ENCODE peak calls at places on chromosomes 5 and 9, in seven cellular contexts. R, Q, X, D, P, G and T are unnamed samples. For H3K4me1, the result is how much of the 10 kb centered on the place peaks cover.

GRCh38 chr9:87290241-87290700 is 207.4 kb upstream of the DAPK1 start:
- DNase-seq in R (no peak), Q (no peak), X (no peak), D (no peak), P (no peak), G (no peak), T (no peak)

GRCh38 chr9:129679537-129679936 is 14.1 kb downstream of the PRRX2 start:
- DNase-seq in R (no peak), Q (no peak), X (no peak), D (no peak), P (no peak), G (no peak), T (no peak)

GRCh38 chr9:110591526-110591925 is 12.0 kb upstream of the SVEP1 start:
- DNase-seq in R (no peak), Q (no peak), X (no peak), D (no peak), P (no peak), G (no peak), T (no peak)

GRCh38 chr5:164688437-164688836 is 1183.0 kb downstream of the MAT2B start:
- DNase-seq in R (no peak), Q (no peak), X (no peak), D (no peak), P (no peak), G (no peak), T (no peak)

GRCh38 chr5:147617191-147617606 is 107.3 kb upstream of the DPYSL3 start:
- DNase-seq in R (no peak), Q (no peak), X (no peak), D (no peak), P (no peak), G (no peak), T (no peak)

GRCh38 chr9:104858846-104859245 is 69.1 kb downstream of the ABCA1 start:
- DNase-seq in R (no peak), Q (no peak), X (no peak), D (no peak), P (no peak), G (no peak), T (no peak)

GRCh38 chr9:131545003-131545785 is at the start of gene PRRT1B:
- DNase-seq in R (peak), Q (peak), X (no peak), D (no peak), P (no peak), G (no peak), T (no peak)

GRCh38 chr9:127733609-127734008 is 1.5 kb downstream of the TOR2A start:
- DNase-seq in R (no peak), Q (no peak), X (no peak), D (no peak), P (no peak), G (no peak), T (no peak)

GRCh38 chr5:131466171-131466766 is 168.8 kb downstream of the RAPGEF6 start:
- DNase-seq in R (no peak), Q (no peak), X (no peak), D (no peak), P (no peak), G (no peak), T (no peak)

GRCh38 chr9:110089681-110090370 is 118.1 kb downstream of the C9orf152 start:
- DNase-seq in R (no peak), Q (peak), X (no peak), D (no peak), P (no peak), G (no peak), T (no peak)

GRCh38 chr5:171927345-171927941 is 79.0 kb downstream of the FBXW11 start:
- DNase-seq in R (no peak), Q (no peak), X (no peak), D (no peak), P (peak), G (no peak), T (no peak)

GRCh38 chr5:81068063-81068462 is 107.9 kb downstream of the RASGRF2 start:
- DNase-seq in R (no peak), Q (no peak), X (no peak), D (no peak), P (no peak), G (no peak), T (peak)

GRCh38 chr5:132916086-132916485 is 42.6 kb downstream of the LEAP2 start:
- DNase-seq in R (no peak), Q (no peak), X (no peak), D (no peak), P (no peak), G (no peak), T (no peak)

GRCh38 chr9:34047864-34048729 is 590 bp downstream of the UBAP2 start:
- DNase-seq in R (peak), Q (peak), X (peak), D (no peak), P (peak), G (no peak), T (no peak)

GRCh38 chr9:4810565-4810964 is 17.8 kb downstream of the RCL1 start:
- DNase-seq in R (no peak), Q (no peak), X (no peak), D (no peak), P (no peak), G (no peak), T (no peak)

GRCh38 chr5:58019614-58020013 is 440.3 kb downstream of the PLK2 start:
- DNase-seq in R (no peak), Q (no peak), X (no peak), D (peak), P (peak), G (peak), T (peak)

GRCh38 chr5:95779611-95780010 is 42.9 kb downstream of the GLRX start:
- DNase-seq in R (no peak), Q (no peak), X (no peak), D (no peak), P (no peak), G (no peak), T (no peak)

GRCh38 chr5:68478306-68479091 is 262.9 kb downstream of the PIK3R1 start:
- DNase-seq in R (no peak), Q (no peak), X (no peak), D (peak), P (no peak), G (no peak), T (no peak)

GRCh38 chr5:175246242-175246891 is 197.6 kb downstream of the DRD1 start:
- DNase-seq in R (no peak), Q (no peak), X (no peak), D (no peak), P (peak), G (peak), T (no peak)

DNA sequence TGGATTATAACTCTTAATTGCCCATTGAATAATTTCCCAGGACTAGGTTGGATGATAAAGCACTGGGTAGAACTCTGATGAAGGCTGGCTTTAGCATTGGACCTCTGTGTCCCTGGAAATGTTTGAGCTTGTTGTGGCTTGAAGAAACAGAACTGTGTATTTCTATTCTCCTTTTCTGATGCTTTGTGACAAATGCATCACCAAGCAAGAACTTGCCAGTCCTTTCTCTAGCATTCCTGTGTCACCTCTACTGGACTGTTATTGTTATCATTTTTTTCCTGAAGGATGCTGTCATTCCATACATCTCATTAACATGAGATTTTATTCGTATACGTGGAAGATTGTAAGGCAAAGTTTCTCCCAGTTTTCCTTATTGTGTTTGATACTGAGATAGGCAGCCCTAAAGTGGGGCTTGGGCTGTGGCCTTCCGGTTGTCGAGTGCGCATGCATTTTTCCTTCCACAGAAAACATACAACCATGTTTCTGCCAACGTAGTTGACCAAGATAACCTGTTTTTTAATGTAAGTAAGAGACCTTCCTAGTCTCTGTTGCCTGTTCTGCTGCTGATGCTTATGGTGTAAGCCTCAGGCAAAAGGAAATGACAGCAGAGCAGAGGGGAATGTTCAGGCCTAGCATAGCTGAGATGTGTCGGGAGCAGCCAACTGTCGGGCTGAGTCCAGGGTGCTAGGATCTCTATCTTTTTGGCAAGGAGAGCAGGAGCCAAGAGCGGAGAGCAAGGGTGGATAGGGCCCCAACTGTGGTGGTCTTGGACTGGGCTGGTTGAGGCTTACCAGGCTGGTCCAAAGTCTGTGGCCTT is 2.3 kb downstream of the NTRK2 start:
- DNase-seq in R (no peak), Q (no peak), X (no peak), D (no peak), P (no peak), G (no peak), T (no peak)
- H3K4me1 ChIP-seq in R (under half), Q (under half), X (under half), D (under half), P (under half), G (under half), T (under half)

DNA sequence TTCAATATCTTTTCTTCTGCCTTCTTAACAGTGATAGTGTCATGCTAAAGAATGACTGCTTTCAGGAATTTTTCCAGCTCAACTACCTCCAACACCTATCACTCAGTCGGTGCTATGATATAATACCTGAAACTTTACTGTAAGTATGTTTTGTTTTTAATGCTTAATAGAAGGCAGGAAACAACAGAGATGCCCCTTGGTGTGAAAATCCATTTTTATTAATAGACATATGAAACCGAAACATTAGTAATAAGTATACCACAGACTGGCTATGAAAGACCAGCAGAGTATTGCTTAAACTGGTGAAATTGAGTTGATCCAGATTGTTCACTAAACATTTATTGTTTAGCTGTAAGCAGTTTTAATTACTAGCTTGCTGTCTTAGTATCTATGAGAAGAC is 25.2 kb downstream of the SKP2 start:
- DNase-seq in R (no peak), Q (no peak), X (no peak), D (no peak), P (no peak), G (no peak), T (no peak)
- H3K4me1 ChIP-seq in R (under half), Q (under half), X (under half), D (under half), P (under half), G (under half), T (under half)

GRCh38 chr5:134092875-134093274 is 21.6 kb upstream of the TCF7 start:
- DNase-seq in R (no peak), Q (peak), X (no peak), D (no peak), P (no peak), G (no peak), T (no peak)

GRCh38 chr5:134088994-134089560 is 25.4 kb upstream of the TCF7 start:
- DNase-seq in R (no peak), Q (peak), X (no peak), D (no peak), P (no peak), G (no peak), T (no peak)

GRCh38 chr5:134093351-134093750 is 21.1 kb upstream of the TCF7 start:
- DNase-seq in R (no peak), Q (no peak), X (no peak), D (no peak), P (no peak), G (no peak), T (no peak)

GRCh38 chr5:134090482-134090881 is 24.0 kb upstream of the TCF7 start:
- DNase-seq in R (no peak), Q (no peak), X (no peak), D (no peak), P (no peak), G (peak), T (no peak)

GRCh38 chr5:134091626-134092121 is 22.8 kb upstream of the TCF7 start:
- DNase-seq in R (no peak), Q (peak), X (no peak), D (no peak), P (no peak), G (peak), T (no peak)
- H3K4me1 ChIP-seq in R (under half), Q (under half), X (under half), D (under half), P (under half), G (under half), T (under half)

GRCh38 chr9:89635007-89635742 is 30.4 kb downstream of the GADD45G start:
- DNase-seq in R (peak), Q (peak), X (no peak), D (peak), P (no peak), G (no peak), T (no peak)

GRCh38 chr9:89637787-89638186 is 33.0 kb downstream of the GADD45G start:
- DNase-seq in R (no peak), Q (no peak), X (no peak), D (no peak), P (no peak), G (no peak), T (no peak)

GRCh38 chr9:89633920-89634319 is 29.1 kb downstream of the GADD45G start:
- DNase-seq in R (no peak), Q (no peak), X (no peak), D (no peak), P (no peak), G (no peak), T (no peak)

GRCh38 chr9:89633404-89633803 is 28.6 kb downstream of the GADD45G start:
- DNase-seq in R (no peak), Q (no peak), X (no peak), D (no peak), P (no peak), G (no peak), T (no peak)

DNA sequence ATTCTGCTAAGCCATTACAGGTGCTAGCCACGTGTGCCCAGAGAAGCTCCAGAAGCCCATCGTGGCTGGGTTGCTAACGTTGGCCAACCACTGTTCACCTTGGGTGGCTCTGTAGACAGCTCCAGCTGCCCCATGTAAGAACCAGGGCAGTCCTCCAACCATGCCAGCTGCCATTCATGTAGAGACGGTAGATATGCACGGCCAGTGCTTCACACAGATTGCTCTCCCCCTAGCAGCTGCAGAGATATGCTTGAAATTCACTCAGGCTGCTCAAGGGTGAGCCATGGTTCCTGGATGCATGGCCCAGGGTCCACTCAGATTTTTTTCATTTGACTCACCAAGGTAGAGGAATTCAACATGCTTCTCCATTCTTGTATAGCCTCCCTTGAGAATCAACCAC is 31.0 kb downstream of the GADD45G start:
- DNase-seq in R (peak), Q (no peak), X (no peak), D (no peak), P (no peak), G (no peak), T (no peak)
- H3K4me1 ChIP-seq in R (under half), Q (under half), X (under half), D (under half), P (under half), G (under half), T (under half)

GRCh38 chr5:159056201-159056600 is 43.5 kb downstream of the EBF1 start:
- DNase-seq in R (no peak), Q (no peak), X (no peak), D (no peak), P (no peak), G (no peak), T (no peak)
- H3K4me1 ChIP-seq in R (under half), Q (under half), X (under half), D (half or more), P (under half), G (under half), T (half or more)

DNA sequence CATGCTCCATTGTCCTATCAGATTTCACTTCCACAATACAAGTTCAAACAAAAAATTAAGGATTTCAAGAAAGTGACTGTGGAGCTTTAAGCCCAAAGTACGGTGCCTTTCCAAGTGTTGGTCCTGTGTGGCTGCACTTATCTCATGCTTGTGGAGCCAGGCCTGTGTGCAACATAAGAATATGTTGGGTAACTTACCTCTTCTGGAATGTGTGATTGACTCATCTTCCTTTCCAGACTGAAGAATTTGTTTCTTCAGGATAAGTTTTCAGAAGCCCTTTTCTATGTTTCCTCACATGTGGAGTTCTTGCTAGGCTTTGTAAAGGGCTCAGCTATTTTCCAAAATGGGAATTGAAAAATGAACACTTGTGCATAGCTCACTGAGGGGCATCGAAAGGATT is 485.1 kb upstream of the PAPPA start:
- DNase-seq in R (no peak), Q (no peak), X (no peak), D (no peak), P (no peak), G (no peak), T (no peak)
- H3K4me1 ChIP-seq in R (under half), Q (under half), X (under half), D (under half), P (under half), G (under half), T (under half)

GRCh38 chr5:142840591-142840990 is 70.4 kb downstream of the ARHGAP26 start:
- DNase-seq in R (no peak), Q (no peak), X (no peak), D (peak), P (no peak), G (no peak), T (no peak)
- H3K4me1 ChIP-seq in R (under half), Q (under half), X (under half), D (half or more), P (under half), G (under half), T (under half)